ENCODE peak calls at places on chromosomes 3 and 15, in four cellular contexts. L is activated CD4-positive, alpha-beta T cell treated with anti-CD3 and anti-CD28 coated beads for 24 hours; B is stimulated activated CD8-positive, alpha-beta memory T cell treated with anti-CD3 and anti-CD28 coated beads, Interleukin-7, amount 100 ng/mL, for 4 hours; A is Daoy. K is an unnamed sample.
A peak's percentile ranks its signal among the peaks of the same experiment; 100 is the strongest.

GRCh38 chr3:33211444-33211843 is 7.2 kb downstream of the SUSD5 start:
- DNase-seq in B (no peak), A (peak; percentile 87), L (no peak), K (peak; percentile 79)

GRCh38 chr3:67064105-67064504 is 66.0 kb downstream of the KBTBD8 start:
- DNase-seq in B (no peak), A (no peak), L (no peak), K (peak; percentile 65)

GRCh38 chr15:97978408-97979130 is 18.1 kb downstream of the ARRDC4 start:
- DNase-seq in A (peak; percentile 33), B (no peak), L (no peak), K (no peak)

GRCh38 chr15:45185903-45186770 is 1.6 kb downstream of the SHF start:
- DNase-seq in B (no peak), L (no peak), A (no peak), K (no peak)

GRCh38 chr3:33317963-33318708 is 40.9 kb downstream of the FBXL2 start:
- DNase-seq in A (no peak), L (no peak), B (no peak), K (peak; percentile 24)

GRCh38 chr3:194661374-194661773 is 10.6 kb downstream of the LSG1 start:
- DNase-seq in B (no peak), L (no peak), A (no peak), K (no peak)

GRCh38 chr3:132464066-132464465 is 46.8 kb downstream of the DNAJC13 start:
- DNase-seq in A (no peak), B (no peak), L (no peak), K (peak; percentile 42)

GRCh38 chr3:134630506-134630905 is 20.3 kb downstream of the KY start:
- DNase-seq in L (no peak), B (no peak), A (no peak), K (no peak)

GRCh38 chr15:25673351-25673750 is 189.8 kb downstream of the ATP10A start:
- DNase-seq in A (no peak), B (no peak), L (no peak), K (no peak)

GRCh38 chr15:52233405-52233804 is 42.2 kb upstream of the GNB5 start:
- DNase-seq in L (no peak), B (no peak), A (peak; percentile 77), K (no peak)

K was measured in A172.